ENCODE peak calls at places on chromosomes 3 and 15, in six cellular contexts. One of them, this sample, is unnamed.
A peak's percentile ranks its signal among the peaks of the same experiment; 100 is the strongest.

GRCh38 chr3:70393881-70394612 is 81.6 kb upstream of the MDFIC2 start:
- DNase-seq in H1: no peak
- DNase-seq in endothelial cell of umbilical vein: no peak
- DNase-seq in K562: no peak
- DNase-seq in HepG2: peak; percentile 5
- DNase-seq in WTC11: no peak
- DNase-seq in this sample: no peak

GRCh38 chr3:49616491-49616941 is 57.6 kb upstream of the APEH start:
- DNase-seq in endothelial cell of umbilical vein: no peak
- DNase-seq in K562: no peak
- DNase-seq in H1: peak; percentile 56
- DNase-seq in WTC11: peak; percentile 41
- DNase-seq in HepG2: no peak
- DNase-seq in this sample: no peak

GRCh38 chr15:51814616-51815015 is 14.8 kb upstream of the TMOD3 start:
- DNase-seq in WTC11: no peak
- DNase-seq in K562: no peak
- DNase-seq in endothelial cell of umbilical vein: no peak
- DNase-seq in HepG2: no peak
- DNase-seq in H1: no peak
- DNase-seq in this sample: no peak

GRCh38 chr3:170414202-170414663 is 4.4 kb upstream of the CLDN11 start:
- DNase-seq in H1: no peak
- DNase-seq in endothelial cell of umbilical vein: peak; percentile 80
- DNase-seq in K562: peak; percentile 75
- DNase-seq in WTC11: peak; percentile 41
- DNase-seq in HepG2: peak; percentile 52
- DNase-seq in this sample: peak; percentile 49

GRCh38 chr15:80942746-80943565 is 46.7 kb downstream of the MESD start:
- DNase-seq in HepG2: no peak
- DNase-seq in WTC11: no peak
- DNase-seq in endothelial cell of umbilical vein: no peak
- DNase-seq in K562: no peak
- DNase-seq in H1: no peak
- DNase-seq in this sample: no peak

GRCh38 chr3:8607285-8608040 is 37.1 kb downstream of the SSUH2 start:
- DNase-seq in endothelial cell of umbilical vein: peak; percentile 78
- DNase-seq in WTC11: peak; percentile 46
- DNase-seq in K562: peak; percentile 22
- DNase-seq in H1: peak; percentile 50
- DNase-seq in HepG2: peak; percentile 55
- DNase-seq in this sample: peak; percentile 25

GRCh38 chr3:64675848-64676247 is 12.0 kb downstream of the ADAMTS9 start:
- DNase-seq in HepG2: no peak
- DNase-seq in H1: no peak
- DNase-seq in endothelial cell of umbilical vein: no peak
- DNase-seq in K562: no peak
- DNase-seq in WTC11: no peak
- DNase-seq in this sample: no peak

GRCh38 chr3:123026551-123027291 is 842 bp downstream of the SEMA5B start:
- DNase-seq in HepG2: no peak
- DNase-seq in K562: no peak
- DNase-seq in endothelial cell of umbilical vein: no peak
- DNase-seq in H1: peak; percentile 87
- DNase-seq in WTC11: peak; percentile 78
- DNase-seq in this sample: peak; percentile 32

GRCh38 chr3:196193738-196194541 is 17.3 kb downstream of the ZDHHC19 start:
- DNase-seq in K562: peak; percentile 71
- DNase-seq in WTC11: no peak
- DNase-seq in HepG2: no peak
- DNase-seq in H1: no peak
- DNase-seq in endothelial cell of umbilical vein: no peak
- DNase-seq in this sample: no peak

GRCh38 chr15:71414778-71415177 is 299.5 kb downstream of the THSD4 start:
- DNase-seq in HepG2: no peak
- DNase-seq in K562: no peak
- DNase-seq in H1: no peak
- DNase-seq in endothelial cell of umbilical vein: no peak
- DNase-seq in WTC11: no peak
- DNase-seq in this sample: no peak

GRCh38 chr3:23923786-23924185 is 6.9 kb downstream of the RPL15 start:
- DNase-seq in K562: peak; percentile 54
- DNase-seq in H1: no peak
- DNase-seq in WTC11: no peak
- DNase-seq in endothelial cell of umbilical vein: peak; percentile 84
- DNase-seq in HepG2: no peak
- DNase-seq in this sample: no peak

GRCh38 chr3:122520861-122521260 is 6.1 kb upstream of the KPNA1 start:
- DNase-seq in endothelial cell of umbilical vein: no peak
- DNase-seq in H1: no peak
- DNase-seq in HepG2: peak; percentile 56
- DNase-seq in WTC11: no peak
- DNase-seq in K562: no peak
- DNase-seq in this sample: peak; percentile 15

GRCh38 chr15:66829551-66830131 is 127.6 kb downstream of the SMAD6 start:
- DNase-seq in H1: no peak
- DNase-seq in endothelial cell of umbilical vein: no peak
- DNase-seq in HepG2: no peak
- DNase-seq in WTC11: no peak
- DNase-seq in K562: no peak
- DNase-seq in this sample: no peak

GRCh38 chr15:92915766-92916435 is 15.8 kb downstream of the CHD2 start:
- DNase-seq in WTC11: no peak
- DNase-seq in HepG2: no peak
- DNase-seq in H1: no peak
- DNase-seq in K562: no peak
- DNase-seq in endothelial cell of umbilical vein: peak; percentile 55
- DNase-seq in this sample: no peak

GRCh38 chr3:149442845-149443544 is 31.5 kb upstream of the TM4SF4 start:
- DNase-seq in HepG2: no peak
- DNase-seq in endothelial cell of umbilical vein: peak; percentile 77
- DNase-seq in H1: no peak
- DNase-seq in WTC11: no peak
- DNase-seq in K562: no peak
- DNase-seq in this sample: no peak

GRCh38 chr3:194315965-194316361 is 35.2 kb downstream of the CPN2 start:
- DNase-seq in WTC11: no peak
- DNase-seq in HepG2: no peak
- DNase-seq in K562: no peak
- DNase-seq in endothelial cell of umbilical vein: no peak
- DNase-seq in H1: no peak
- DNase-seq in this sample: peak; percentile 33

GRCh38 chr3:143150076-143150475 is 30.5 kb downstream of the CHST2 start:
- DNase-seq in K562: no peak
- DNase-seq in endothelial cell of umbilical vein: no peak
- DNase-seq in WTC11: no peak
- DNase-seq in HepG2: no peak
- DNase-seq in H1: no peak
- DNase-seq in this sample: no peak

GRCh38 chr3:187958432-187959003 is 195.4 kb upstream of the LPP start:
- DNase-seq in WTC11: no peak
- DNase-seq in K562: no peak
- DNase-seq in endothelial cell of umbilical vein: no peak
- DNase-seq in H1: no peak
- DNase-seq in HepG2: no peak
- DNase-seq in this sample: no peak

GRCh38 chr15:63308491-63308890 is 31.1 kb downstream of the APH1B start:
- DNase-seq in H1: peak; percentile 46
- DNase-seq in K562: no peak
- DNase-seq in WTC11: no peak
- DNase-seq in endothelial cell of umbilical vein: no peak
- DNase-seq in HepG2: no peak
- DNase-seq in this sample: no peak

GRCh38 chr3:21017115-21017852 is 733.7 kb downstream of the ZNF385D start:
- DNase-seq in H1: peak; percentile 78
- DNase-seq in HepG2: no peak
- DNase-seq in endothelial cell of umbilical vein: no peak
- DNase-seq in K562: peak; percentile 14
- DNase-seq in WTC11: peak; percentile 60
- DNase-seq in this sample: no peak

GRCh38 chr3:188946837-188947236 is 224.9 kb upstream of the TPRG1 start:
- DNase-seq in K562: no peak
- DNase-seq in endothelial cell of umbilical vein: no peak
- DNase-seq in HepG2: no peak
- DNase-seq in WTC11: no peak
- DNase-seq in H1: no peak
- DNase-seq in this sample: no peak

GRCh38 chr15:62877276-62877857 is 165.2 kb upstream of the TPM1 start:
- DNase-seq in WTC11: no peak
- DNase-seq in HepG2: no peak
- DNase-seq in H1: peak; percentile 33
- DNase-seq in endothelial cell of umbilical vein: no peak
- DNase-seq in K562: no peak
- DNase-seq in this sample: no peak

GRCh38 chr15:60835000-60835399 is 356.1 kb upstream of the ICE2 start:
- DNase-seq in K562: no peak
- DNase-seq in H1: no peak
- DNase-seq in HepG2: no peak
- DNase-seq in endothelial cell of umbilical vein: no peak
- DNase-seq in WTC11: no peak
- DNase-seq in this sample: no peak
- TF ChIP-seq JUN in K562: no peak
- TF ChIP-seq JUN in H1: no peak
- TF ChIP-seq JUN in HepG2: no peak
- TF ChIP-seq JUN in endothelial cell of umbilical vein: no peak
- TF ChIP-seq JUN in WTC11: no peak
- TF ChIP-seq JUN in this sample: no peak

DNA sequence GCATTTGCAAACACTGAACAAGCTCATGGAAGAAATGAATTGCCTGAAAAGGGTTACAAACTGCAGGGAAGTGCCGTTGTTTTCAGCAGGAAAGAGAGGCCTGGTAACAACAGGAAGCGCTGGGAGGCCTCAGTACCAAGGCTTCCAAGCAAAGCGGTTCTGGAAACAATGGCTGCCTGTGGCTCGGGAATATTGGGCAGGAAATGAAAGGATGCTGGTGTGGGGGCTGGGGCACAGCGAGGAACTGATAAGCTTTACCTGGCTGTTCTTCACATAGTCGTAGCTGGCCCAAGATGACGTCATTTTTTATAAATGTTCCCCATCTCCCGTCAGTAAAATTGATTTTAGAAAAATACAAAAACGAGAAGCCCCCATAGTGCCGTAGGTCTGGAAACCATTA is 55.9 kb downstream of the ARHGAP31 start:
- DNase-seq in H1: peak; percentile 63
- DNase-seq in K562: no peak
- DNase-seq in HepG2: no peak
- DNase-seq in WTC11: peak; percentile 66
- DNase-seq in endothelial cell of umbilical vein: peak; percentile 91
- DNase-seq in this sample: no peak
- TF ChIP-seq MAX in H1: no peak
- TF ChIP-seq MAX in K562: no peak
- TF ChIP-seq MAX in HepG2: no peak
- TF ChIP-seq MAX in WTC11: no peak
- TF ChIP-seq MAX in endothelial cell of umbilical vein: no peak
- TF ChIP-seq MAX in this sample: no peak

DNA sequence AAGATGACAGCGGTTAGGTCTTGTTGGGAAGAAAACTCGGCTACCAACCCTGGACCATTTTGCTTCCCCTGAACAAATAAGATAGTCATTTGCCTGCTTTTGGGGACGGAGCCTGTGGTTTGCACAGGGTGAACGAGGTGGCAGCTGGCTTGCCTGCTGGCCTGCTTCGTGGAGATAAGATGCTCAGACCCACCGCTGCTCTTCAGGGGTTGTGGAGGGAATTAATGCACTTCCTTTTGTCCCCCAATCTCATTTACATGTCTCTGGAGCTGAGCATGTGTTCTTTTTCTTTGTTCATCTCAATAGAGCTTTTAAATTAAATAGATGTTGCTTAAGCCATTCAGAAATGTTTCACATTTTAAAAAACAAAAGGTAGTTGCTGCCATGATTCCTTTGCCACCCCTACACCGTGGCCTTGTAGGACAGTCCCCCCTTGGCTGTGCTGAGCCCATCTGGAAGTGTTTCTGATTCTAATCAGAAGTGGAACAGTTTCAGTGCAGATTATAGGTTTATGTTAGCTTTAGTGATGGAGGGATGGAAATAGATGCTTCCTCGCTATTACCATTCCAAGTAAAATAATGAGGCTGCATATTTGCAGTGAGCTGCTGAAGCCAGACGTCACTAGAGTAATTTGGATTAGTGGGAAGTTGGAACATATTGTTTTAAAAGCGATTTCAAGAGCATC is 25.7 kb downstream of the APBA2 start:
- DNase-seq in endothelial cell of umbilical vein: no peak
- DNase-seq in H1: no peak
- DNase-seq in K562: peak; percentile 97
- DNase-seq in WTC11: no peak
- DNase-seq in HepG2: no peak
- DNase-seq in this sample: no peak
- TF ChIP-seq JUN in endothelial cell of umbilical vein: no peak
- TF ChIP-seq JUN in H1: no peak
- TF ChIP-seq JUN in K562: no peak
- TF ChIP-seq JUN in WTC11: no peak
- TF ChIP-seq JUN in HepG2: no peak
- TF ChIP-seq JUN in this sample: no peak

GRCh38 chr3:119884161-119884557 is 102.3 kb downstream of the NR1I2 start:
- DNase-seq in H1: no peak
- DNase-seq in WTC11: no peak
- DNase-seq in HepG2: no peak
- DNase-seq in K562: no peak
- DNase-seq in endothelial cell of umbilical vein: no peak
- DNase-seq in this sample: no peak

GRCh38 chr3:119880966-119881365 is 99.1 kb downstream of the NR1I2 start:
- DNase-seq in WTC11: no peak
- DNase-seq in HepG2: no peak
- DNase-seq in endothelial cell of umbilical vein: no peak
- DNase-seq in K562: no peak
- DNase-seq in H1: no peak
- DNase-seq in this sample: no peak

GRCh38 chr3:119883461-119884160 is 101.7 kb downstream of the NR1I2 start:
- DNase-seq in HepG2: no peak
- DNase-seq in endothelial cell of umbilical vein: no peak
- DNase-seq in K562: no peak
- DNase-seq in WTC11: no peak
- DNase-seq in H1: no peak
- DNase-seq in this sample: no peak

DNA sequence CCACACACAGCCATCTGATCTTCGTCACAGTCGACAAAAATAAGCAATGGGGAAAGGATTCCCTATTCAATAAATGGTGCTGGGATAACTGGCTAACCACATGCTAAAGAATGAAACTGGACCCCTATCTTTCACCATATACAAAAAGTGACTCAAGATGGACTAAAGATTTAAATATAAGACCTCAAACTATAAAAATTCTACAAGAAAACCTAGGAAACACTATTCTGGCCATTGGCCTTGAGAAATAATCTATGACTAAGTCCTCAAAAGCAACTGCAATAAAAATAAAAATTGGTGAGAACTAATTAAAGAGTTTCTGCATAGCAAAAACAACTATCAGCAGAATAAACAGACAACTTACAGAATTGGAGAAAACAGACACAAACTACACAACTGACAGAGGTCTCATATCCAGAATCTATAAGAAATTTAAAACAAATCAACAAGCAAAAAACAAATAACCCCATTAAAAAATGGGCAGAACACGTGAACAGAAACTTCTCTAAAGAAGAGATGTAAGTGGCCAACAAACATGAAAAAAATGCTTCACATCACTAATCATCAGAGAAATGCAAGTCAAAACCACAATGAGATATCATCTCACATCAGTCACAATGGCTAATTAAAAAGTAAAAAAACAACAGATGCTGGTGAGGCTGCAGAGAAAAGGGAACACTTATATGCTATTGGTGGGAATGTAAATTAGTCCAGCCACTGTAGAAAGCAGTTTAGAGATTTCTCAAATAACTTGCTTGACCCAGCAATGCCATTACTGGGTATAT is 104.0 kb downstream of the NR1I2 start:
- DNase-seq in K562: no peak
- DNase-seq in WTC11: no peak
- DNase-seq in H1: no peak
- DNase-seq in HepG2: no peak
- DNase-seq in endothelial cell of umbilical vein: no peak
- DNase-seq in this sample: no peak
- TF ChIP-seq MAX in K562: no peak
- TF ChIP-seq MAX in WTC11: no peak
- TF ChIP-seq MAX in H1: no peak
- TF ChIP-seq MAX in HepG2: no peak
- TF ChIP-seq MAX in endothelial cell of umbilical vein: no peak
- TF ChIP-seq MAX in this sample: no peak